ENCODE peak calls at places on chromosomes 1 and 21, in four cellular contexts. U is fibroblast of lung, V is adrenal gland, F is breast epithelium. I is an unnamed sample.
A peak's percentile ranks its signal among the peaks of the same experiment; 100 is the strongest.

GRCh38 chr1:226512076-226512728 is 36.4 kb upstream of the STUM start:
- DNase-seq in U (no peak), V (no peak), F (no peak), I (no peak)

GRCh38 chr1:109655624-109656519 is at the start of gene GSTM4:
- DNase-seq in U (peak; percentile 76), V (peak; percentile 91), F (peak; percentile 63), I (peak; percentile 68)

GRCh38 chr1:25573591-25573930 is 30.2 kb downstream of the LDLRAP1 start:
- DNase-seq in U (no peak), V (peak; percentile 72), F (peak; percentile 55), I (no peak)

GRCh38 chr1:26189751-26190275 is 589 bp upstream of the CATSPER4 start:
- DNase-seq in U (no peak), V (no peak), F (no peak), I (no peak)

GRCh38 chr1:160204526-160205241 is 500 bp upstream of the PEA15 start:
- DNase-seq in U (no peak), V (no peak), F (no peak), I (no peak)

GRCh38 chr1:94342416-94342815 is 75.8 kb upstream of the ABCD3 start:
- DNase-seq in U (no peak), V (no peak), F (no peak), I (no peak)

GRCh38 chr1:28322209-28322608 is 6.6 kb upstream of the MED18 start:
- DNase-seq in U (no peak), V (no peak), F (no peak), I (no peak)

GRCh38 chr1:36651176-36651910 is 168.6 kb upstream of the CSF3R start:
- DNase-seq in U (no peak), V (no peak), F (no peak), I (no peak)

GRCh38 chr1:58861076-58861475 is 77.2 kb upstream of the JUN start:
- DNase-seq in U (no peak), V (no peak), F (no peak), I (no peak)

GRCh38 chr1:100219879-100220278 is 29.8 kb downstream of the DBT start:
- DNase-seq in U (peak; percentile 11), V (no peak), F (no peak), I (no peak)

GRCh38 chr1:38958967-38959366 is 17.3 kb upstream of the RHBDL2 start:
- DNase-seq in U (no peak), V (no peak), F (no peak), I (no peak)

GRCh38 chr1:34970220-34970735 is 14.9 kb downstream of the TMEM35B start:
- DNase-seq in U (no peak), V (no peak), F (no peak), I (no peak)

GRCh38 chr1:241156231-241156965 is 200.6 kb downstream of the RGS7 start:
- DNase-seq in U (peak; percentile 80), V (peak; percentile 88), F (no peak), I (no peak)

GRCh38 chr1:63545780-63546179 is 22.5 kb downstream of the EFCAB7 start:
- DNase-seq in U (peak; percentile 34), V (no peak), F (no peak), I (no peak)

GRCh38 chr1:182041615-182042014 is 19.9 kb downstream of the ZNF648 start:
- DNase-seq in U (peak; percentile 21), V (no peak), F (no peak), I (no peak)

GRCh38 chr1:219041141-219041540 is 132.5 kb upstream of the LYPLAL1 start:
- DNase-seq in U (peak; percentile 89), V (no peak), F (no peak), I (no peak)

GRCh38 chr1:154749078-154749760 is 120.9 kb downstream of the KCNN3 start:
- DNase-seq in U (no peak), V (peak; percentile 54), F (no peak), I (no peak)

GRCh38 chr1:22930235-22930912 is 42.3 kb downstream of the LACTBL1 start:
- DNase-seq in U (peak; percentile 25), V (peak; percentile 55), F (no peak), I (no peak)

GRCh38 chr1:112527266-112528010 is 18.7 kb downstream of the WNT2B start:
- DNase-seq in U (no peak), V (no peak), F (no peak), I (no peak)

GRCh38 chr1:16922885-16923431 is 1.2 kb downstream of the CROCC start:
- DNase-seq in U (no peak), V (no peak), F (no peak), I (no peak)

GRCh38 chr21:36487641-36488307 is 7.9 kb upstream of the CLDN14 start:
- DNase-seq in U (no peak), V (no peak), F (peak; percentile 50), I (no peak)

GRCh38 chr1:215584389-215584788 is 17.3 kb downstream of the KCTD3 start:
- DNase-seq in U (no peak), V (no peak), F (no peak), I (no peak)

GRCh38 chr1:96291468-96291867 is 430.1 kb upstream of the PTBP2 start:
- DNase-seq in U (no peak), V (no peak), F (no peak), I (no peak)

GRCh38 chr1:32291145-32291707 is 657 bp upstream of the HDAC1 start:
- DNase-seq in U (no peak), V (no peak), F (no peak), I (no peak)

GRCh38 chr1:78410643-78411042 is 80.1 kb upstream of the PTGFR start:
- DNase-seq in U (peak; percentile 23), V (no peak), F (no peak), I (no peak)

GRCh38 chr1:67942269-67942668 is 108.2 kb downstream of the DIRAS3 start:
- DNase-seq in U (peak; percentile 53), V (no peak), F (no peak), I (no peak)

GRCh38 chr1:67941746-67942145 is 108.5 kb upstream of the GNG12 start:
- DNase-seq in U (peak; percentile 28), V (no peak), F (no peak), I (no peak)

GRCh38 chr1:67947114-67947513 is 103.3 kb downstream of the DIRAS3 start:
- DNase-seq in U (no peak), V (no peak), F (no peak), I (no peak)

GRCh38 chr1:67948155-67949075 is 102.0 kb downstream of the DIRAS3 start:
- DNase-seq in U (peak; percentile 76), V (no peak), F (no peak), I (no peak)

GRCh38 chr1:67945733-67946374 is 104.6 kb downstream of the DIRAS3 start:
- DNase-seq in U (no peak), V (peak; percentile 77), F (no peak), I (no peak)
- H3K27ac ChIP-seq in U (no peak overlapping the region), V (no peak overlapping the region), F (no peak overlapping the region), I (no peak overlapping the region)

GRCh38 chr21:42523941-42524340 is 10.3 kb downstream of the SLC37A1 start:
- DNase-seq in U (no peak), V (no peak), F (no peak), I (no peak)
- H3K27ac ChIP-seq in U (peak overlapping the region; percentile 60), V (no peak overlapping the region), F (peak overlapping the region; percentile 86), I (peak overlapping the region; percentile 87)

GRCh38 chr1:232423591-232423990 is 206.3 kb downstream of the SIPA1L2 start:
- DNase-seq in U (peak; percentile 53), V (no peak), F (no peak), I (no peak)

GRCh38 chr1:232417849-232418248 is 212.1 kb downstream of the SIPA1L2 start:
- DNase-seq in U (no peak), V (no peak), F (no peak), I (no peak)

GRCh38 chr1:232422901-232423300 is 207.0 kb downstream of the SIPA1L2 start:
- DNase-seq in U (peak; percentile 56), V (no peak), F (no peak), I (no peak)

GRCh38 chr1:232422098-232422497 is 207.8 kb downstream of the SIPA1L2 start:
- DNase-seq in U (no peak), V (no peak), F (no peak), I (no peak)

GRCh38 chr1:232421143-232421796 is 208.7 kb downstream of the SIPA1L2 start:
- DNase-seq in U (no peak), V (no peak), F (no peak), I (no peak)
- H3K27ac ChIP-seq in U (no peak overlapping the region), V (no peak overlapping the region), F (no peak overlapping the region), I (no peak overlapping the region)

DNA sequence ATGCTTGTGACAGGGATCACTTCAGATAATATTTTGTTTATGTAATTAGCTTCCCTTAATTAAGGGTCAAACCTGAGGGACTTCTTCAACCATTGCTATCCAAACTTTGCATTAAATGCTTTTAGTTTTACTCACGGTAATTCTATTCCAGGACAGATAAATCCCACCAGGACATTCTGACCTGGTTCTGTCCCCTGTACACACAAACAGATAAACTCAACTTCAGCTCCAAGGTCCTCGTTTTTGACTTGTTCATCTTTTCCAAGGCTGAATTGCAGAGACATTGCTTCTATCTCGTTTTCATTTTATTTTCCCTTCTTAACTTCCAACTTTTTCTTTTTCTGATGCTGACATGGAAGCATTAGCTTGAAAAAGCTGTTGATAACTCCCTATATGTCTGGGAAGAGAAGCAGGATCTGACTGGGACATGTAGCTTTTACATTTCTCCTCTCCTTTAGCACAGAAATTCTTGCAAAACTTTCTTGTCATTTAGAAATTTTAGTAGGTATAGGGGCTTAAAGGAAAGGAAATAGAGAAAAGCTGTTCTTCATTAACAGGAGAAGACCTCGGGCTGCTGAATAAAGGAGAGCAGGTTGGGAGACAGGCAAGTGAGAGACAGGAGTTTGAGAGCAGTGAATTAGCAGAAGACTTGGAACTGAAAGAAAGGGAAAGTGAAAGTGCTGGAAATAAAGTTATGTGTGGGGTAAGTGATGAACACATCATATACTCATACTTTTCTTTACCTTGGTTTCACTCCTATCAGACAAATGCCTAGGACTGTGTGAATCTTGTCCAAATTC is 231.7 kb upstream of the B3GALT2 start:
- DNase-seq in U (peak; percentile 61), V (no peak), F (no peak), I (no peak)
- H3K27ac ChIP-seq in U (no peak overlapping the region), V (peak overlapping the region; percentile 50), F (no peak overlapping the region), I (no peak overlapping the region)

DNA sequence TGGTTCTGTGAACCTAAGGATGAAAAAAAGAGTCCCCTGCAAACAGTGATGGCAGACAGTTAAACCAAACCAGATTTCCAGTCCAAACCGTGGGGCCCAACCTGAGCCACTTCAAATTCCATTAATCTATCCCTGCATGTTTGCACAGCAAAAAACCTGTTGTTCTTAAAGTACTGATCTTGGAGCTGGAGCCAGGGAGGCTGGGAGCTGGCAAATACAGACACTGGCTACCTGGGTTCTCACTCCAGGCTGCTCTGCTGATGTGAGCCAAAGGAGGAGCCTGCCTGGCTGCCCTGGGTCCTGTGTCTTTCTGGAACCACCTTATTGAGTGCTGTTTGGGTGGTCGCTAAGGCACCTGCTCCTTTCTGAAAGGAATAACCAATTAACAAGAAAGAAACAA is 16.4 kb downstream of the LDLRAD1 start:
- DNase-seq in U (no peak), V (peak; percentile 33), F (no peak), I (no peak)
- H3K27ac ChIP-seq in U (no peak overlapping the region), V (no peak overlapping the region), F (no peak overlapping the region), I (no peak overlapping the region)

GRCh38 chr1:6485140-6485936 is 6.1 kb downstream of the PLEKHG5 start:
- DNase-seq in U (no peak), V (no peak), F (no peak), I (no peak)
- H3K27ac ChIP-seq in U (no peak overlapping the region), V (no peak overlapping the region), F (no peak overlapping the region), I (peak overlapping the region; percentile 64)

GRCh38 chr1:61320575-61320974 is 238.2 kb downstream of the NFIA start:
- DNase-seq in U (no peak), V (no peak), F (no peak), I (no peak)
- H3K27ac ChIP-seq in U (no peak overlapping the region), V (no peak overlapping the region), F (no peak overlapping the region), I (no peak overlapping the region)